ENCODE peak calls at places on chromosome 18, in seven cellular contexts. T is CD8-positive, alpha-beta T cell; M is body of pancreas; K is GM23248; D is ascending aorta; Y is esophagus squamous epithelium; Q is lower lobe of right lung. E is an unnamed sample.

GRCh38 chr18:45920367-45920766 is 46.8 kb downstream of the EPG5 start:
- DNase-seq in T (no peak), M (peak; percentile 91), K (peak; percentile 93), D (peak; percentile 21), Y (no peak), Q (peak; percentile 77), E (no peak)

GRCh38 chr18:3058328-3059191 is 45.6 kb upstream of the LPIN2 start:
- DNase-seq in T (peak; percentile 27), M (no peak), K (no peak), D (no peak), Y (no peak), Q (no peak), E (no peak)

GRCh38 chr18:49335677-49336076 is 124.8 kb downstream of the DYM start:
- DNase-seq in T (no peak), M (no peak), K (no peak), D (no peak), Y (no peak), Q (no peak), E (no peak)

GRCh38 chr18:49630246-49630699 is 68.4 kb downstream of the LIPG start:
- DNase-seq in T (no peak), M (peak; percentile 31), K (no peak), D (no peak), Y (no peak), Q (no peak), E (no peak)

GRCh38 chr18:48709371-48709770 is 170.5 kb downstream of the CTIF start:
- DNase-seq in T (no peak), M (no peak), K (no peak), D (no peak), Y (no peak), Q (no peak), E (no peak)

GRCh38 chr18:73101977-73102376 is 234.2 kb upstream of the NETO1 start:
- DNase-seq in T (no peak), M (no peak), K (no peak), D (no peak), Y (no peak), Q (no peak), E (no peak)

GRCh38 chr18:45562567-45563479 is 52.5 kb upstream of the SLC14A2 start:
- DNase-seq in T (no peak), M (no peak), K (no peak), D (no peak), Y (no peak), Q (no peak), E (no peak)

GRCh38 chr18:4017479-4017878 is 437.6 kb downstream of the DLGAP1 start:
- DNase-seq in T (no peak), M (no peak), K (peak; percentile 20), D (no peak), Y (no peak), Q (no peak), E (no peak)

GRCh38 chr18:936941-937340 is 32.3 kb downstream of the ADCYAP1 start:
- DNase-seq in T (no peak), M (no peak), K (no peak), D (no peak), Y (no peak), Q (no peak), E (no peak)

GRCh38 chr18:23568739-23569138 is 17.6 kb downstream of the NPC1 start:
- DNase-seq in T (no peak), M (no peak), K (no peak), D (no peak), Y (no peak), Q (no peak), E (no peak)

GRCh38 chr18:31942301-31942998 is 478 bp downstream of the TRAPPC8 start:
- DNase-seq in T (peak; percentile 36), M (peak; percentile 19), K (peak; percentile 81), D (no peak), Y (no peak), Q (peak; percentile 73), E (no peak)

GRCh38 chr18:78562446-78563020 is 417.1 kb upstream of the SALL3 start:
- DNase-seq in T (peak; percentile 2), M (no peak), K (no peak), D (no peak), Y (no peak), Q (no peak), E (no peak)
- H3K9me3 ChIP-seq in T (no peaks in the 10 kb centered on the region), M (no peaks in the 10 kb centered on the region), K (no peaks in the 10 kb centered on the region), D (no peaks in the 10 kb centered on the region), Y (no peaks in the 10 kb centered on the region), Q (no peaks in the 10 kb centered on the region), E (no peaks in the 10 kb centered on the region)

DNA sequence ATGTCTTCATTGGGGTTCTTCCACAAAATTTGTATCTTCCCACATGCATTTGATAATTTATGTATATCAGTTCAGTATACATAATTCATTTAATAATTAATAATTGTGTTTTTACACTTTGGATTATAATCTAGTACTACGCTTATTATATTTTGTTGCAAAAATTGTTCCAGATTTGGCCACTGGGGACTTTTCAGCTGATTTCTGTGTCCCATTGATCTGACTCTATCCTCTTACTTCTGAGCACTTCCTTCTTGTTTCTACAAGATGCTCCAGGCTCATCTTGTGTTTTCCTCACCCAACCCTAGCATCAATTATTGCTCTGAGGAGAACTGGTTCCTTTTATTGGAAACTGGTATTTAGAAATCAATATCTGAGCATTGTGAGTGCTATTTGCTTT is 215.3 kb upstream of the CDH19 start:
- DNase-seq in T (no peak), M (no peak), K (no peak), D (no peak), Y (no peak), Q (no peak), E (no peak)
- H3K9me3 ChIP-seq in T (no peaks in the 10 kb centered on the region), M (no peaks in the 10 kb centered on the region), K (no peaks in the 10 kb centered on the region), D (no peaks in the 10 kb centered on the region), Y (no peaks in the 10 kb centered on the region), Q (no peaks in the 10 kb centered on the region), E (no peaks in the 10 kb centered on the region)

DNA sequence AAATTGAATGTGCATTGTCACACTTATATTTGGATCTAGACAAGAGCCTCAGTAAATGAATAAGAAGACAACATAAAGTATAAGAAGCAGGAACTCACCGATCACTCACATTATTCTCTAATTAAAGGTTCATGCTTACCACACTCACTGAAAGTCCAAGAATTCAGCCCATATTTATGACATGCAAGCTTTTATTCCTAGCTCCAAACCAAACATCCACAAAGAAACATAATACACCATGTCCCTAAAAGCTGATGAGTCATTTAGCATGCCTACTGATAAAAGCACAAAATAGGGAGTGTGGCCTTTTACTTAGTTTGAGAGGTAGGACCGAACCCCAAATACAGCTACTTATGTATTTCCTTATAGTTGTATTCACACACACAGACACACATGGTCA is 1094.6 kb upstream of the CDH2 start:
- DNase-seq in T (no peak), M (no peak), K (no peak), D (no peak), Y (no peak), Q (no peak), E (no peak)
- H3K9me3 ChIP-seq in T (no peaks in the 10 kb centered on the region), M (no peaks in the 10 kb centered on the region), K (no peaks in the 10 kb centered on the region), D (no peaks in the 10 kb centered on the region), Y (no peaks in the 10 kb centered on the region), Q (no peaks in the 10 kb centered on the region), E (no peaks in the 10 kb centered on the region)

GRCh38 chr18:9296233-9297006 is 38.2 kb upstream of the TWSG1 start:
- DNase-seq in T (no peak), M (no peak), K (no peak), D (no peak), Y (no peak), Q (no peak), E (no peak)

GRCh38 chr18:9292047-9292446 is 42.5 kb upstream of the TWSG1 start:
- DNase-seq in T (no peak), M (no peak), K (no peak), D (no peak), Y (no peak), Q (no peak), E (no peak)

GRCh38 chr18:9290171-9290570 is 44.4 kb upstream of the TWSG1 start:
- DNase-seq in T (no peak), M (no peak), K (no peak), D (no peak), Y (no peak), Q (no peak), E (no peak)

GRCh38 chr18:9297007-9297393 is 37.6 kb upstream of the TWSG1 start:
- DNase-seq in T (no peak), M (no peak), K (no peak), D (no peak), Y (no peak), Q (no peak), E (peak; percentile 10)

GRCh38 chr18:9293948-9294347 is 40.6 kb upstream of the TWSG1 start:
- DNase-seq in T (no peak), M (no peak), K (no peak), D (no peak), Y (no peak), Q (no peak), E (no peak)
- H3K9me3 ChIP-seq in T (peaks cover 5% of the 10 kb centered on the region), M (no peaks in the 10 kb centered on the region), K (no peaks in the 10 kb centered on the region), D (peaks cover 19% of the 10 kb centered on the region), Y (peaks cover 23% of the 10 kb centered on the region), Q (peaks cover 16% of the 10 kb centered on the region), E (no peaks in the 10 kb centered on the region)

GRCh38 chr18:66838340-66838987 is 234.6 kb upstream of the CDH19 start:
- DNase-seq in T (no peak), M (no peak), K (no peak), D (no peak), Y (no peak), Q (no peak), E (no peak)
- H3K9me3 ChIP-seq in T (no peaks in the 10 kb centered on the region), M (no peaks in the 10 kb centered on the region), K (no peaks in the 10 kb centered on the region), D (no peaks in the 10 kb centered on the region), Y (peaks cover 5% of the 10 kb centered on the region), Q (no peaks in the 10 kb centered on the region), E (no peaks in the 10 kb centered on the region)

E was measured in T-helper 17 cell.